ENCODE peak calls at places on chromosomes 12 and 14, in five cellular contexts. One of them, this sample, is unnamed. For H3K4me1, the result is how much of the 10 kb centered on the place peaks cover.

GRCh38 chr12:59086124-59086523 is 165.8 kb upstream of the LRIG3 start:
- DNase-seq in breast epithelium: no peak
- DNase-seq in left lung: no peak
- DNase-seq in effector memory CD4-positive, alpha-beta T cell: no peak
- DNase-seq in cardiac muscle cell: no peak
- DNase-seq in this sample: no peak

GRCh38 chr12:52687527-52688385 is 7.5 kb upstream of the KRT1 start:
- DNase-seq in breast epithelium: peak
- DNase-seq in left lung: no peak
- DNase-seq in effector memory CD4-positive, alpha-beta T cell: no peak
- DNase-seq in cardiac muscle cell: no peak
- DNase-seq in this sample: no peak

GRCh38 chr14:55951366-55952206 is 166.6 kb upstream of the PELI2 start:
- DNase-seq in breast epithelium: no peak
- DNase-seq in left lung: no peak
- DNase-seq in effector memory CD4-positive, alpha-beta T cell: no peak
- DNase-seq in cardiac muscle cell: no peak
- DNase-seq in this sample: no peak

GRCh38 chr12:64560395-64561301 is 49.6 kb upstream of the RASSF3 start:
- DNase-seq in breast epithelium: no peak
- DNase-seq in left lung: no peak
- DNase-seq in effector memory CD4-positive, alpha-beta T cell: no peak
- DNase-seq in cardiac muscle cell: peak
- DNase-seq in this sample: no peak

GRCh38 chr14:102028733-102029132 is 58.1 kb downstream of the HSP90AA1 start:
- DNase-seq in breast epithelium: no peak
- DNase-seq in left lung: no peak
- DNase-seq in effector memory CD4-positive, alpha-beta T cell: no peak
- DNase-seq in cardiac muscle cell: no peak
- DNase-seq in this sample: no peak

GRCh38 chr14:69079188-69079742 is 73.7 kb downstream of the DCAF5 start:
- DNase-seq in breast epithelium: no peak
- DNase-seq in left lung: no peak
- DNase-seq in effector memory CD4-positive, alpha-beta T cell: no peak
- DNase-seq in cardiac muscle cell: peak
- DNase-seq in this sample: no peak

GRCh38 chr14:99752486-99753121 is 40.6 kb upstream of the EML1 start:
- DNase-seq in breast epithelium: no peak
- DNase-seq in left lung: no peak
- DNase-seq in effector memory CD4-positive, alpha-beta T cell: no peak
- DNase-seq in cardiac muscle cell: peak
- DNase-seq in this sample: no peak

GRCh38 chr12:754871-755562 is 2.6 kb downstream of the WNK1 start:
- DNase-seq in breast epithelium: no peak
- DNase-seq in left lung: no peak
- DNase-seq in effector memory CD4-positive, alpha-beta T cell: no peak
- DNase-seq in cardiac muscle cell: peak
- DNase-seq in this sample: peak

GRCh38 chr12:65895759-65896656 is 71.7 kb downstream of the HMGA2 start:
- DNase-seq in breast epithelium: no peak
- DNase-seq in left lung: no peak
- DNase-seq in effector memory CD4-positive, alpha-beta T cell: no peak
- DNase-seq in cardiac muscle cell: peak
- DNase-seq in this sample: no peak

GRCh38 chr14:104982548-104983230 is 2.9 kb upstream of the CLBA1 start:
- DNase-seq in breast epithelium: no peak
- DNase-seq in left lung: no peak
- DNase-seq in effector memory CD4-positive, alpha-beta T cell: no peak
- DNase-seq in cardiac muscle cell: no peak
- DNase-seq in this sample: no peak

GRCh38 chr12:106976013-106976658 is 10.8 kb downstream of the MTERF2 start:
- DNase-seq in breast epithelium: no peak
- DNase-seq in left lung: no peak
- DNase-seq in effector memory CD4-positive, alpha-beta T cell: no peak
- DNase-seq in cardiac muscle cell: peak
- DNase-seq in this sample: no peak

GRCh38 chr14:57533214-57533613 is 39.6 kb upstream of the CCDC198 start:
- DNase-seq in breast epithelium: no peak
- DNase-seq in left lung: no peak
- DNase-seq in effector memory CD4-positive, alpha-beta T cell: no peak
- DNase-seq in cardiac muscle cell: peak
- DNase-seq in this sample: no peak

GRCh38 chr12:88810806-88811205 is 230.5 kb upstream of the KITLG start:
- DNase-seq in breast epithelium: no peak
- DNase-seq in left lung: no peak
- DNase-seq in effector memory CD4-positive, alpha-beta T cell: no peak
- DNase-seq in cardiac muscle cell: no peak
- DNase-seq in this sample: no peak

GRCh38 chr12:130706311-130706710 is 9.8 kb downstream of the RIMBP2 start:
- DNase-seq in breast epithelium: no peak
- DNase-seq in left lung: no peak
- DNase-seq in effector memory CD4-positive, alpha-beta T cell: no peak
- DNase-seq in cardiac muscle cell: no peak
- DNase-seq in this sample: no peak

GRCh38 chr14:78153069-78153351 is 17.2 kb upstream of the NRXN3 start:
- DNase-seq in breast epithelium: no peak
- DNase-seq in left lung: no peak
- DNase-seq in effector memory CD4-positive, alpha-beta T cell: no peak
- DNase-seq in cardiac muscle cell: peak
- DNase-seq in this sample: no peak

GRCh38 chr14:94548999-94549985 is 11.9 kb upstream of the SERPINA4 start:
- DNase-seq in breast epithelium: peak
- DNase-seq in left lung: no peak
- DNase-seq in effector memory CD4-positive, alpha-beta T cell: no peak
- DNase-seq in cardiac muscle cell: peak
- DNase-seq in this sample: peak

GRCh38 chr14:45716506-45716905 is 463.5 kb upstream of the MIS18BP1 start:
- DNase-seq in breast epithelium: no peak
- DNase-seq in left lung: no peak
- DNase-seq in effector memory CD4-positive, alpha-beta T cell: no peak
- DNase-seq in cardiac muscle cell: no peak
- DNase-seq in this sample: no peak

GRCh38 chr12:61546296-61546695 is 713.9 kb upstream of the USP15 start:
- DNase-seq in breast epithelium: no peak
- DNase-seq in left lung: no peak
- DNase-seq in effector memory CD4-positive, alpha-beta T cell: no peak
- DNase-seq in cardiac muscle cell: no peak
- DNase-seq in this sample: no peak

GRCh38 chr14:74019743-74020142 is 594 bp downstream of the BBOF1 start:
- DNase-seq in breast epithelium: no peak
- DNase-seq in left lung: no peak
- DNase-seq in effector memory CD4-positive, alpha-beta T cell: no peak
- DNase-seq in cardiac muscle cell: peak
- DNase-seq in this sample: no peak

GRCh38 chr12:88300931-88301330 is 158.8 kb downstream of the TMTC3 start:
- DNase-seq in breast epithelium: no peak
- DNase-seq in left lung: no peak
- DNase-seq in effector memory CD4-positive, alpha-beta T cell: no peak
- DNase-seq in cardiac muscle cell: no peak
- DNase-seq in this sample: no peak

GRCh38 chr14:24179961-24180726 is 8.3 kb downstream of the REC8 start:
- DNase-seq in breast epithelium: no peak
- DNase-seq in left lung: no peak
- DNase-seq in effector memory CD4-positive, alpha-beta T cell: no peak
- DNase-seq in cardiac muscle cell: peak
- DNase-seq in this sample: no peak

GRCh38 chr12:59036973-59037807 is 116.9 kb upstream of the LRIG3 start:
- DNase-seq in breast epithelium: no peak
- DNase-seq in left lung: no peak
- DNase-seq in effector memory CD4-positive, alpha-beta T cell: no peak
- DNase-seq in cardiac muscle cell: peak
- DNase-seq in this sample: no peak

GRCh38 chr12:12349711-12350665 is at the start of gene MANSC1:
- DNase-seq in breast epithelium: peak
- DNase-seq in left lung: peak
- DNase-seq in effector memory CD4-positive, alpha-beta T cell: peak
- DNase-seq in cardiac muscle cell: peak
- DNase-seq in this sample: peak

GRCh38 chr12:125092108-125092871 is 27.1 kb downstream of the AACS start:
- DNase-seq in breast epithelium: no peak
- DNase-seq in left lung: no peak
- DNase-seq in effector memory CD4-positive, alpha-beta T cell: no peak
- DNase-seq in cardiac muscle cell: no peak
- DNase-seq in this sample: no peak

GRCh38 chr14:57153286-57153685 is 115.4 kb downstream of the EXOC5 start:
- DNase-seq in breast epithelium: no peak
- DNase-seq in left lung: no peak
- DNase-seq in effector memory CD4-positive, alpha-beta T cell: no peak
- DNase-seq in cardiac muscle cell: no peak
- DNase-seq in this sample: no peak

GRCh38 chr12:2886768-2887450 is 3.8 kb upstream of the TULP3 start:
- DNase-seq in breast epithelium: no peak
- DNase-seq in left lung: no peak
- DNase-seq in effector memory CD4-positive, alpha-beta T cell: no peak
- DNase-seq in cardiac muscle cell: no peak
- DNase-seq in this sample: no peak

GRCh38 chr12:122865268-122866231 is 30.3 kb downstream of the HIP1R start:
- DNase-seq in breast epithelium: peak
- DNase-seq in left lung: peak
- DNase-seq in effector memory CD4-positive, alpha-beta T cell: no peak
- DNase-seq in cardiac muscle cell: no peak
- DNase-seq in this sample: no peak

GRCh38 chr12:79423560-79423959 is 267.2 kb downstream of the PAWR start:
- DNase-seq in breast epithelium: no peak
- DNase-seq in left lung: no peak
- DNase-seq in effector memory CD4-positive, alpha-beta T cell: no peak
- DNase-seq in cardiac muscle cell: no peak
- DNase-seq in this sample: no peak
- H3K4me1 ChIP-seq in breast epithelium: under half
- H3K4me1 ChIP-seq in left lung: under half
- H3K4me1 ChIP-seq in effector memory CD4-positive, alpha-beta T cell: under half
- H3K4me1 ChIP-seq in cardiac muscle cell: under half
- H3K4me1 ChIP-seq in this sample: under half

DNA sequence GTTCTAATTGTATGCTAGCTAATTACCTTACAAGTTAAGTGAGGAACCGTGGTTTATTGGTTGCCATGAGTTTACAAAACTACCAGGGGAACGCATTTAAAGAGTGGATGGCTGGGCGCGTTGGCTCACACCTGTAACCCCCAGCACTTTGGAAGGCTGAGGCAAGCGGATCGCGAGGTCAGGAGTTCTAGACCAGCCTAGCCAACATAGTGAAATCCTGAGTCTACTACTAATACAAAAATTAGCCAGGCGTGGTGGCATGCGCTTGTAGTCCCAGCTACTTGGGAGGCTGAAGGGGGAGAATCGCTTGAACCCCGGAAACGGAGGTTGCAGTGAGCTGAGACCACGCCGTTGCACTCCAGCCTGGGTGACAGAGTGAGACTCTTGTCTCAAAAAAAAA is 2.2 kb downstream of the EIF5 start:
- DNase-seq in breast epithelium: no peak
- DNase-seq in left lung: no peak
- DNase-seq in effector memory CD4-positive, alpha-beta T cell: no peak
- DNase-seq in cardiac muscle cell: no peak
- DNase-seq in this sample: no peak
- H3K4me3 ChIP-seq in breast epithelium: peak
- H3K4me3 ChIP-seq in left lung: peak
- H3K4me3 ChIP-seq in effector memory CD4-positive, alpha-beta T cell: peak
- H3K4me3 ChIP-seq in cardiac muscle cell: peak
- H3K4me3 ChIP-seq in this sample: peak

GRCh38 chr14:52937306-52937705 is 13.5 kb downstream of the FERMT2 start:
- DNase-seq in breast epithelium: no peak
- DNase-seq in left lung: no peak
- DNase-seq in effector memory CD4-positive, alpha-beta T cell: no peak
- DNase-seq in cardiac muscle cell: no peak
- DNase-seq in this sample: no peak
- H3K4me1 ChIP-seq in breast epithelium: under half
- H3K4me1 ChIP-seq in left lung: under half
- H3K4me1 ChIP-seq in effector memory CD4-positive, alpha-beta T cell: under half
- H3K4me1 ChIP-seq in cardiac muscle cell: under half
- H3K4me1 ChIP-seq in this sample: under half

GRCh38 chr14:61438036-61438435 is 116.7 kb downstream of the PRKCH start:
- DNase-seq in breast epithelium: no peak
- DNase-seq in left lung: no peak
- DNase-seq in effector memory CD4-positive, alpha-beta T cell: no peak
- DNase-seq in cardiac muscle cell: no peak
- DNase-seq in this sample: no peak
- H3K4me3 ChIP-seq in breast epithelium: no peak
- H3K4me3 ChIP-seq in left lung: no peak
- H3K4me3 ChIP-seq in effector memory CD4-positive, alpha-beta T cell: no peak
- H3K4me3 ChIP-seq in cardiac muscle cell: no peak
- H3K4me3 ChIP-seq in this sample: no peak

DNA sequence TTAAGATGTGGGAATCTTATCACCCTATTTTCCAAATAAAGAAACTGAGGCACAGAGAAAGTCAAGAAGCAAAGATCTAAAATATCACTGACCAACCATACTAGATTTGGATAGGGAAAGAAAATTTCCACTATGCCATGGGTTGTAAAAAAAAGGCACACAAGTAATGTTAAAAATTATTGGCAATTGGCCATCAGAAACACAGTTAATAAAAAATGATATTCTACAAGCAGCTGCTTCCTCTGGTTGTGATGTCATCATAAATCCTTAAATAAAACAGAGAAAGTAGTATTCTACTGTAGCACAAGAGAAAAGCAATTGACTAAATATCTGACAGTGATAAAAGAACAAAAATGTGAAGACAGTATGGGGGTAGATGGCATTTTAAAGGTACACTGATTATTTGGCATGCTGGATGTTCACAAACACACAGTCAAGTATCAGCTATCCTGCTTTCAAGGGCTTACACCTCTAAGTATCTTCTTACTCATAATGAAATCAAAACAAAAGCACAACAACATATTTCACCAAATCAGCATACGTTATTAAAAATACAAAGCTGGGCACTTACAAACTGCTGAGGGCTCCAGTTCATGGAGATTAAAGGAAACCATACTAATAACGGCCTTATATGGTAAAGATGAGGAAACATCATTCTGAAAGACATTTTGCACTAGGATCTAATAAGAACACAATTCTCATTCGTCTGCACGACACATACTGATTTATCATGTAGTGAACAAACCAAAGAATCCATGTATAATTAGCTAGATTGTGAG is 45.7 kb downstream of the CORO1C start:
- DNase-seq in breast epithelium: no peak
- DNase-seq in left lung: no peak
- DNase-seq in effector memory CD4-positive, alpha-beta T cell: no peak
- DNase-seq in cardiac muscle cell: no peak
- DNase-seq in this sample: no peak
- H3K4me1 ChIP-seq in breast epithelium: under half
- H3K4me1 ChIP-seq in left lung: under half
- H3K4me1 ChIP-seq in effector memory CD4-positive, alpha-beta T cell: under half
- H3K4me1 ChIP-seq in cardiac muscle cell: half or more
- H3K4me1 ChIP-seq in this sample: under half

GRCh38 chr12:82648510-82648909 is 38.2 kb upstream of the TMTC2 start:
- DNase-seq in breast epithelium: no peak
- DNase-seq in left lung: no peak
- DNase-seq in effector memory CD4-positive, alpha-beta T cell: no peak
- DNase-seq in cardiac muscle cell: no peak
- DNase-seq in this sample: no peak

GRCh38 chr12:82655751-82656150 is 31.0 kb upstream of the TMTC2 start:
- DNase-seq in breast epithelium: no peak
- DNase-seq in left lung: no peak
- DNase-seq in effector memory CD4-positive, alpha-beta T cell: no peak
- DNase-seq in cardiac muscle cell: no peak
- DNase-seq in this sample: no peak

GRCh38 chr12:82650627-82651337 is 35.9 kb upstream of the TMTC2 start:
- DNase-seq in breast epithelium: no peak
- DNase-seq in left lung: no peak
- DNase-seq in effector memory CD4-positive, alpha-beta T cell: no peak
- DNase-seq in cardiac muscle cell: peak
- DNase-seq in this sample: no peak

GRCh38 chr12:82651489-82651888 is 35.2 kb upstream of the TMTC2 start:
- DNase-seq in breast epithelium: no peak
- DNase-seq in left lung: no peak
- DNase-seq in effector memory CD4-positive, alpha-beta T cell: no peak
- DNase-seq in cardiac muscle cell: no peak
- DNase-seq in this sample: no peak

GRCh38 chr12:82652071-82652470 is 34.6 kb upstream of the TMTC2 start:
- DNase-seq in breast epithelium: no peak
- DNase-seq in left lung: no peak
- DNase-seq in effector memory CD4-positive, alpha-beta T cell: no peak
- DNase-seq in cardiac muscle cell: no peak
- DNase-seq in this sample: no peak
- H3K4me3 ChIP-seq in breast epithelium: no peak
- H3K4me3 ChIP-seq in left lung: no peak
- H3K4me3 ChIP-seq in effector memory CD4-positive, alpha-beta T cell: no peak
- H3K4me3 ChIP-seq in cardiac muscle cell: no peak
- H3K4me3 ChIP-seq in this sample: no peak

This sample was measured in naive thymus-derived CD4-positive, alpha-beta T cell.